ENCODE peak calls at places on chromosomes 3 and 15, in five cellular contexts. One of them, this sample, is unnamed.

GRCh38 chr3:151085889-151086483 is 522 bp downstream of the MED12L start:
- DNase-seq in Peyer's patch: no peak
- DNase-seq in stimulated activated CD4-positive, alpha-beta T cell treated with anti-CD3 and anti-CD28 coated beads, TNF-alpha, amount 100 ng/mL, for 1 hour: no peak
- DNase-seq in T-helper 1 cell: no peak
- DNase-seq in amygdala: peak; percentile 64
- DNase-seq in this sample: peak; percentile 72

GRCh38 chr15:90750186-90750585 is 33.0 kb downstream of the BLM start:
- DNase-seq in T-helper 1 cell: no peak
- DNase-seq in stimulated activated CD4-positive, alpha-beta T cell treated with anti-CD3 and anti-CD28 coated beads, TNF-alpha, amount 100 ng/mL, for 1 hour: no peak
- DNase-seq in Peyer's patch: no peak
- DNase-seq in amygdala: no peak
- DNase-seq in this sample: no peak

GRCh38 chr3:62659660-62660059 is 215.6 kb downstream of the CADPS start:
- DNase-seq in Peyer's patch: no peak
- DNase-seq in amygdala: no peak
- DNase-seq in T-helper 1 cell: no peak
- DNase-seq in stimulated activated CD4-positive, alpha-beta T cell treated with anti-CD3 and anti-CD28 coated beads, TNF-alpha, amount 100 ng/mL, for 1 hour: no peak
- DNase-seq in this sample: no peak

GRCh38 chr3:167783781-167784180 is 48.3 kb downstream of the SERPINI1 start:
- DNase-seq in stimulated activated CD4-positive, alpha-beta T cell treated with anti-CD3 and anti-CD28 coated beads, TNF-alpha, amount 100 ng/mL, for 1 hour: no peak
- DNase-seq in T-helper 1 cell: no peak
- DNase-seq in Peyer's patch: no peak
- DNase-seq in amygdala: peak; percentile 28
- DNase-seq in this sample: no peak

GRCh38 chr3:32708672-32709283 is 23.8 kb downstream of the CNOT10 start:
- DNase-seq in amygdala: no peak
- DNase-seq in T-helper 1 cell: no peak
- DNase-seq in stimulated activated CD4-positive, alpha-beta T cell treated with anti-CD3 and anti-CD28 coated beads, TNF-alpha, amount 100 ng/mL, for 1 hour: no peak
- DNase-seq in Peyer's patch: no peak
- DNase-seq in this sample: no peak

GRCh38 chr3:20589275-20589674 is 403.3 kb upstream of the SGO1 start:
- DNase-seq in amygdala: no peak
- DNase-seq in Peyer's patch: no peak
- DNase-seq in T-helper 1 cell: no peak
- DNase-seq in stimulated activated CD4-positive, alpha-beta T cell treated with anti-CD3 and anti-CD28 coated beads, TNF-alpha, amount 100 ng/mL, for 1 hour: no peak
- DNase-seq in this sample: no peak

GRCh38 chr15:66153549-66154415 is 99.8 kb downstream of the MEGF11 start:
- DNase-seq in amygdala: no peak
- DNase-seq in Peyer's patch: no peak
- DNase-seq in T-helper 1 cell: no peak
- DNase-seq in stimulated activated CD4-positive, alpha-beta T cell treated with anti-CD3 and anti-CD28 coated beads, TNF-alpha, amount 100 ng/mL, for 1 hour: no peak
- DNase-seq in this sample: no peak

GRCh38 chr3:53808496-53808895 is 37.7 kb downstream of the CHDH start:
- DNase-seq in T-helper 1 cell: no peak
- DNase-seq in amygdala: no peak
- DNase-seq in stimulated activated CD4-positive, alpha-beta T cell treated with anti-CD3 and anti-CD28 coated beads, TNF-alpha, amount 100 ng/mL, for 1 hour: no peak
- DNase-seq in Peyer's patch: no peak
- DNase-seq in this sample: no peak

GRCh38 chr3:193040836-193041672 is 123.4 kb upstream of the MB21D2 start:
- DNase-seq in T-helper 1 cell: no peak
- DNase-seq in amygdala: no peak
- DNase-seq in Peyer's patch: no peak
- DNase-seq in stimulated activated CD4-positive, alpha-beta T cell treated with anti-CD3 and anti-CD28 coated beads, TNF-alpha, amount 100 ng/mL, for 1 hour: no peak
- DNase-seq in this sample: no peak

GRCh38 chr3:16665282-16665741 is 60.1 kb upstream of the DAZL start:
- DNase-seq in amygdala: no peak
- DNase-seq in stimulated activated CD4-positive, alpha-beta T cell treated with anti-CD3 and anti-CD28 coated beads, TNF-alpha, amount 100 ng/mL, for 1 hour: no peak
- DNase-seq in Peyer's patch: no peak
- DNase-seq in T-helper 1 cell: no peak
- DNase-seq in this sample: no peak

GRCh38 chr15:42089942-42090341 is 4.4 kb downstream of the PLA2G4D start:
- DNase-seq in amygdala: no peak
- DNase-seq in Peyer's patch: no peak
- DNase-seq in stimulated activated CD4-positive, alpha-beta T cell treated with anti-CD3 and anti-CD28 coated beads, TNF-alpha, amount 100 ng/mL, for 1 hour: no peak
- DNase-seq in T-helper 1 cell: no peak
- DNase-seq in this sample: no peak

This sample was measured in BE2C.